ENCODE peak calls at places on chromosome 17, in ten cellular contexts. P is fibroblast of the aortic adventitia, G is IMR-90, M is body of pancreas, Y is BE2C, H is uterus, J is progenitor cell of endocrine pancreas, O is fibroblast of lung, V is sigmoid colon, X is right lobe of liver. D is an unnamed sample.
A peak's percentile ranks its signal among the peaks of the same experiment; 100 is the strongest.

GRCh38 chr17:55845385-55845784 is 94.5 kb downstream of the PCTP start:
- DNase-seq in P (peak; percentile 32), G (peak; percentile 20), M (peak; percentile 33), Y (peak; percentile 74), H (peak; percentile 41), J (peak; percentile 54), O (peak; percentile 27), V (peak; percentile 82), X (peak; percentile 54), D (peak; percentile 78)

GRCh38 chr17:37493249-37494027 is 3.7 kb downstream of the DUSP14 start:
- DNase-seq in P (peak; percentile 89), G (peak; percentile 94), M (no peak), Y (no peak), H (no peak), J (no peak), O (peak; percentile 98), V (no peak), X (no peak), D (no peak)

GRCh38 chr17:75645889-75646625 is 12.8 kb downstream of the SMIM5 start:
- DNase-seq in P (no peak), G (no peak), M (peak; percentile 94), Y (no peak), H (no peak), J (peak; percentile 79), O (no peak), V (peak; percentile 64), X (peak; percentile 93), D (no peak)

GRCh38 chr17:64406321-64407200 is 15.9 kb upstream of the PECAM1 start:
- DNase-seq in P (no peak), G (no peak), M (no peak), Y (no peak), H (no peak), J (no peak), O (no peak), V (peak; percentile 58), X (no peak), D (no peak)

GRCh38 chr17:55089955-55090573 is 121.5 kb downstream of the STXBP4 start:
- DNase-seq in P (peak; percentile 15), G (peak; percentile 18), M (no peak), Y (no peak), H (no peak), J (no peak), O (peak; percentile 48), V (no peak), X (no peak), D (no peak)

GRCh38 chr17:61522088-61522487 is 68.9 kb downstream of the NACA2 start:
- DNase-seq in P (no peak), G (no peak), M (no peak), Y (no peak), H (no peak), J (no peak), O (no peak), V (no peak), X (no peak), D (no peak)

GRCh38 chr17:52027081-52027480 is 131.4 kb downstream of the CA10 start:
- DNase-seq in P (no peak), G (no peak), M (no peak), Y (no peak), H (no peak), J (no peak), O (peak; percentile 6), V (no peak), X (no peak), D (no peak)

GRCh38 chr17:38421871-38422819 is 6.1 kb upstream of the ARHGAP23 start:
- DNase-seq in P (no peak), G (no peak), M (no peak), Y (no peak), H (no peak), J (no peak), O (no peak), V (peak; percentile 76), X (no peak), D (no peak)

GRCh38 chr17:38873646-38874380 is 4.0 kb downstream of the LASP1 start:
- DNase-seq in P (no peak), G (no peak), M (no peak), Y (no peak), H (no peak), J (no peak), O (no peak), V (no peak), X (no peak), D (no peak)

GRCh38 chr17:27529230-27529796 is 73.1 kb downstream of the KSR1 start:
- DNase-seq in P (peak; percentile 63), G (peak; percentile 76), M (peak; percentile 75), Y (no peak), H (no peak), J (no peak), O (peak; percentile 56), V (peak; percentile 58), X (no peak), D (no peak)

GRCh38 chr17:65185060-65185459 is 47.9 kb downstream of the RGS9 start:
- DNase-seq in P (no peak), G (no peak), M (no peak), Y (peak; percentile 65), H (no peak), J (no peak), O (no peak), V (no peak), X (no peak), D (no peak)

GRCh38 chr17:50100921-50101345 is 5.8 kb downstream of the PDK2 start:
- DNase-seq in P (no peak), G (peak; percentile 34), M (no peak), Y (no peak), H (no peak), J (no peak), O (no peak), V (no peak), X (no peak), D (no peak)

GRCh38 chr17:40963838-40964237 is 2.9 kb downstream of the KRT39 start:
- DNase-seq in P (peak; percentile 49), G (no peak), M (no peak), Y (no peak), H (no peak), J (no peak), O (no peak), V (no peak), X (no peak), D (no peak)
- TF ChIP-seq CTCF in P (peak; percentile 83), G (peak; percentile 48), M (peak; percentile 23), Y (peak; percentile 80), H (peak; percentile 48), J (peak; percentile 61), O (peak; percentile 55), V (peak; percentile 35), X (peak; percentile 62), D (peak; percentile 59)

DNA sequence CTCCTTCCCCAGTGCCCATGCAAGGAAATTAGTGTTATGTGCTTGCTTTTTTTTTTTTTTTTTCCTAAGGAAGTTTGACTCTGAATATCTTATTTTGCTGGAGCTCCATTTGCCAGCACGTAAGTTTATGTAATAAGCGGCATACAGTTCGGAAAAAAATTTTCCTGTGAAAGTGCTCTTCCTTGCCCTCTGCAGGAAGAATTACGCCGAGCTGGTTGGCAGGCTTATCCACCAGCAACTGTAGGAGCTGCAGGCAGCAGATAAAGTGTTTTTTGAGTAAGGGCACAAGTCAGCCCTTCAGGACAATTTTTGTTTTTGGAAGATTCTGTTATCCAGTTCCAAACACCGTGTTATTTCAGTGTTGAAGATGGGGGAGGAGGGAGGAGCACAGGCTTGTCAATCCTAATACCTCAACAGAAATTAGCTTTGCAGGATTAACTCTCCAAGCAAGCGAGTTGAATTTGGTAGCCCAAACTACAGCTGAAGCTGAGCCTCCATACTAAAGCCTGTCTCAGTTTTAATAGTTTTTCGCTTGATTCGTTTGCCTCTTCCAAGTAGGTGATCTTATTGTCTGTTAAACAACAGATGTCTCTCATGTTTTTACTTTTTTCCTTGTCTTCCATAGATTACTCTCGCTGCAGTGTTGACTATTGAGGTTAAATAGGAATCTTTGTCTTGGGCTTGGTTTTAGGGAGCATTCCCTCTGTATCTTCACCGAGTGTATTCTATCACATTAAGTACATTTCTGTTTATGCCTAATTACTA is 1.1 kb downstream of the SPECC1 start:
- DNase-seq in P (peak; percentile 70), G (peak; percentile 61), M (peak; percentile 66), Y (peak; percentile 6), H (peak; percentile 33), J (no peak), O (peak; percentile 55), V (no peak), X (no peak), D (no peak)
- TF ChIP-seq CTCF in P (peak; percentile 69), G (peak; percentile 47), M (peak; percentile 24), Y (peak; percentile 44), H (peak; percentile 64), J (peak; percentile 41), O (peak; percentile 54), V (peak; percentile 32), X (peak; percentile 20), D (no peak)

DNA sequence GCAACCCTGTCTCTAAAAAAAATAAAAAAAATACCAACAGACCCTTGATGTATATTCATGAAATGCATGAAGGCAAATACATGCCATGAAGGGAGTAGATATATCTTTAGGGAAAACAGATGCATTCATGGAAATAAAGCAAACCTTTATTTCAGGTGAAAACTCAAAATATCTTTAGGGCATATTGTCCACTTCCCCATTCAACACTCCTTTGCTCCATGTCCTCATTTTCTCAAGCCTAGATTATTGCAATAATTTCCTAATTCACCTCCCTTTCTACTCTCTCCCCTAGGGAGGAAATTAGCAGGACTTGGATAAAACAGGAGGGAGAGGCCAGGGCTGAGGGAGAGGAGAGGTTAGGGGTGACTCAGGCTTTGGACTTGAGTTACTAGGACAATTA is 5.7 kb upstream of the VPS25 start:
- DNase-seq in P (no peak), G (no peak), M (no peak), Y (no peak), H (no peak), J (no peak), O (no peak), V (no peak), X (no peak), D (no peak)
- TF ChIP-seq CTCF in P (no peak), G (no peak), M (no peak), Y (no peak), H (no peak), J (no peak), O (no peak), V (no peak), X (no peak), D (no peak)

DNA sequence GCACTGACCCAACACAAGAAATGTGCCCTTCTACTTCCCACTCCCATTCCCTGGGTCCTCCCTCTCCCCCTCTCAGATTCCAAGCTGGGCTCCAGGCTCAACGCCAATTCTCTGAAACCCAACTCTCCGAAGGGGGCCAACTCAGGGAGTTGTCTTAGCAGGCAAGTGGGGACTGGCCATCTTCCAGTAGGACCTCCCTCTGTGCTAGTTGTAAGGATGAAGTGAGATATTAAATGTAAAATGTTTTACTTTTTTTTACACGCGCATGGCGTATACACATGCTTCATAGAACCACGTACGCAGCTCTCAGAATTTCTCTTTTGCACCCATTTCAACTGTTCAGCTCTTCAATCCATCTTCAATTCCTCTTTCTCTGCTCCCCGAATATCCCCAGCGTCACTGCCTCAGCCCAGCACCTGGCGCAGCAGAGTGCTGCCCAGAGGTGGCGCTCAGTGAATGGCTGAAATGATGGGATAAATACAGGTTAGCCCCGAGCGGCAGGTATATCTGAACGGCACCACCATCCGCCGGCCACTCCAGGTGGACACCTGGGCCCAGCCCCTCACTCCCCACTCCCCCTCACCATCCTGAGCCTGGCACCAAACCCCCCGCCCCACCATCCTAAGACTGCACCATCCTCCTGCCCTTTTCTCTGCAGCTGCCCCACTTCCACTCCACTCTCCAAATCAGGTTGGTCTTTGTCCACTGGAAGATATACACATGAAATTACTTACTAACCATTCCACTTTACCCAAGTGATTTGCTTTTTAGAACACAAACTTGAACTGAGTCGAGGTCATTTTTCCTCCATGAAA is 43.9 kb upstream of the TNRC6C start:
- DNase-seq in P (no peak), G (no peak), M (peak; percentile 32), Y (no peak), H (no peak), J (no peak), O (peak; percentile 8), V (peak; percentile 19), X (no peak), D (no peak)
- TF ChIP-seq CTCF in P (no peak), G (no peak), M (no peak), Y (no peak), H (no peak), J (peak; percentile 33), O (no peak), V (no peak), X (peak; percentile 33), D (no peak)